ENCODE peak calls at places on chromosome 3, in four cellular contexts. One of them, this sample, is unnamed.

GRCh38 chr3:193902557-193903256 is 233.2 kb upstream of the HES1 start:
- DNase-seq in effector memory CD4-positive, alpha-beta T cell: no peak
- DNase-seq in BE2C: no peak
- DNase-seq in neuronal stem cell: peak
- DNase-seq in this sample: no peak

GRCh38 chr3:104359546-104359945 is 1007.2 kb upstream of the ALCAM start:
- DNase-seq in BE2C: no peak
- DNase-seq in neuronal stem cell: no peak
- DNase-seq in effector memory CD4-positive, alpha-beta T cell: no peak
- DNase-seq in this sample: no peak

GRCh38 chr3:59106085-59106629 is 56.3 kb upstream of the CFAP20DC start:
- DNase-seq in neuronal stem cell: no peak
- DNase-seq in effector memory CD4-positive, alpha-beta T cell: no peak
- DNase-seq in BE2C: no peak
- DNase-seq in this sample: no peak

GRCh38 chr3:16818194-16818593 is 66.6 kb upstream of the PLCL2 start:
- DNase-seq in BE2C: no peak
- DNase-seq in neuronal stem cell: no peak
- DNase-seq in effector memory CD4-positive, alpha-beta T cell: no peak
- DNase-seq in this sample: no peak

GRCh38 chr3:70880416-70880815 is 568.0 kb upstream of the MDFIC2 start:
- DNase-seq in BE2C: no peak
- DNase-seq in neuronal stem cell: no peak
- DNase-seq in effector memory CD4-positive, alpha-beta T cell: no peak
- DNase-seq in this sample: no peak

GRCh38 chr3:101195951-101196713 is 124.2 kb downstream of the IMPG2 start:
- DNase-seq in neuronal stem cell: peak
- DNase-seq in BE2C: peak
- DNase-seq in effector memory CD4-positive, alpha-beta T cell: no peak
- DNase-seq in this sample: no peak

GRCh38 chr3:42101481-42101880 is 10.3 kb downstream of the TRAK1 start:
- DNase-seq in neuronal stem cell: no peak
- DNase-seq in effector memory CD4-positive, alpha-beta T cell: no peak
- DNase-seq in BE2C: no peak
- DNase-seq in this sample: no peak

GRCh38 chr3:184748219-184749135 is 36.6 kb upstream of the MAGEF1 start:
- DNase-seq in effector memory CD4-positive, alpha-beta T cell: no peak
- DNase-seq in neuronal stem cell: no peak
- DNase-seq in BE2C: peak
- DNase-seq in this sample: no peak

GRCh38 chr3:24302382-24302781 is 192.3 kb downstream of the THRB start:
- DNase-seq in effector memory CD4-positive, alpha-beta T cell: no peak
- DNase-seq in BE2C: no peak
- DNase-seq in neuronal stem cell: no peak
- DNase-seq in this sample: no peak

GRCh38 chr3:110237091-110237615 is 834.5 kb upstream of the NECTIN3 start:
- DNase-seq in neuronal stem cell: no peak
- DNase-seq in effector memory CD4-positive, alpha-beta T cell: no peak
- DNase-seq in BE2C: no peak
- DNase-seq in this sample: no peak

GRCh38 chr3:96814581-96815567 is at the start of gene EPHA6:
- DNase-seq in BE2C: peak
- DNase-seq in effector memory CD4-positive, alpha-beta T cell: no peak
- DNase-seq in neuronal stem cell: no peak
- DNase-seq in this sample: no peak

GRCh38 chr3:198071602-198072285 is 111.7 kb downstream of the LMLN start:
- DNase-seq in effector memory CD4-positive, alpha-beta T cell: no peak
- DNase-seq in BE2C: no peak
- DNase-seq in neuronal stem cell: peak
- DNase-seq in this sample: no peak

GRCh38 chr3:45182915-45183881 is 37.0 kb upstream of the CDCP1 start:
- DNase-seq in BE2C: no peak
- DNase-seq in effector memory CD4-positive, alpha-beta T cell: no peak
- DNase-seq in neuronal stem cell: no peak
- DNase-seq in this sample: peak

GRCh38 chr3:128217702-128218475 is 64.6 kb downstream of the EEFSEC start:
- DNase-seq in BE2C: no peak
- DNase-seq in effector memory CD4-positive, alpha-beta T cell: no peak
- DNase-seq in neuronal stem cell: no peak
- DNase-seq in this sample: no peak

GRCh38 chr3:50525191-50525590 is 21.8 kb upstream of the CACNA2D2 start:
- DNase-seq in effector memory CD4-positive, alpha-beta T cell: no peak
- DNase-seq in neuronal stem cell: no peak
- DNase-seq in BE2C: no peak
- DNase-seq in this sample: no peak

GRCh38 chr3:102629943-102630342 is 195.1 kb downstream of the ZPLD1 start:
- DNase-seq in BE2C: no peak
- DNase-seq in effector memory CD4-positive, alpha-beta T cell: no peak
- DNase-seq in neuronal stem cell: no peak
- DNase-seq in this sample: no peak

GRCh38 chr3:10467904-10468610 is 37.3 kb downstream of the ATP2B2 start:
- DNase-seq in neuronal stem cell: no peak
- DNase-seq in BE2C: peak
- DNase-seq in effector memory CD4-positive, alpha-beta T cell: no peak
- DNase-seq in this sample: no peak

GRCh38 chr3:143002083-143002712 is 828 bp downstream of the U2SURP start:
- DNase-seq in neuronal stem cell: no peak
- DNase-seq in effector memory CD4-positive, alpha-beta T cell: no peak
- DNase-seq in BE2C: no peak
- DNase-seq in this sample: no peak

GRCh38 chr3:159760056-159760455 is 228.6 kb upstream of the IL12A start:
- DNase-seq in BE2C: no peak
- DNase-seq in neuronal stem cell: no peak
- DNase-seq in effector memory CD4-positive, alpha-beta T cell: no peak
- DNase-seq in this sample: no peak

GRCh38 chr3:99549918-99550603 is 88.3 kb upstream of the COL8A1 start:
- DNase-seq in neuronal stem cell: no peak
- DNase-seq in effector memory CD4-positive, alpha-beta T cell: no peak
- DNase-seq in BE2C: no peak
- DNase-seq in this sample: no peak

GRCh38 chr3:7508821-7509220 is 647.9 kb downstream of the GRM7 start:
- DNase-seq in BE2C: no peak
- DNase-seq in effector memory CD4-positive, alpha-beta T cell: no peak
- DNase-seq in neuronal stem cell: no peak
- DNase-seq in this sample: no peak

GRCh38 chr3:70861855-70862254 is 549.4 kb upstream of the MDFIC2 start:
- DNase-seq in BE2C: no peak
- DNase-seq in neuronal stem cell: no peak
- DNase-seq in effector memory CD4-positive, alpha-beta T cell: no peak
- DNase-seq in this sample: no peak

GRCh38 chr3:173066044-173066679 is 74.9 kb downstream of the SPATA16 start:
- DNase-seq in BE2C: no peak
- DNase-seq in neuronal stem cell: no peak
- DNase-seq in effector memory CD4-positive, alpha-beta T cell: no peak
- DNase-seq in this sample: no peak

GRCh38 chr3:123034120-123034519 is 6.6 kb upstream of the SEMA5B start:
- DNase-seq in effector memory CD4-positive, alpha-beta T cell: no peak
- DNase-seq in BE2C: no peak
- DNase-seq in neuronal stem cell: no peak
- DNase-seq in this sample: no peak

GRCh38 chr3:17850448-17850847 is 108.0 kb upstream of the TBC1D5 start:
- DNase-seq in effector memory CD4-positive, alpha-beta T cell: no peak
- DNase-seq in BE2C: no peak
- DNase-seq in neuronal stem cell: no peak
- DNase-seq in this sample: no peak

GRCh38 chr3:9179826-9180763 is 69.4 kb downstream of the SRGAP3 start:
- DNase-seq in effector memory CD4-positive, alpha-beta T cell: no peak
- DNase-seq in BE2C: no peak
- DNase-seq in neuronal stem cell: no peak
- DNase-seq in this sample: no peak

GRCh38 chr3:76965122-76965725 is 74.7 kb upstream of the ROBO2 start:
- DNase-seq in BE2C: no peak
- DNase-seq in effector memory CD4-positive, alpha-beta T cell: no peak
- DNase-seq in neuronal stem cell: no peak
- DNase-seq in this sample: no peak

GRCh38 chr3:141237701-141238521 is 6.3 kb downstream of the PXYLP1 start:
- DNase-seq in BE2C: peak
- DNase-seq in neuronal stem cell: no peak
- DNase-seq in effector memory CD4-positive, alpha-beta T cell: no peak
- DNase-seq in this sample: no peak
- H3K4me3 ChIP-seq in BE2C: no peak
- H3K4me3 ChIP-seq in neuronal stem cell: no peak
- H3K4me3 ChIP-seq in effector memory CD4-positive, alpha-beta T cell: no peak
- H3K4me3 ChIP-seq in this sample: no peak

GRCh38 chr3:186287723-186288122 is 74.3 kb downstream of the DGKG start:
- DNase-seq in BE2C: no peak
- DNase-seq in neuronal stem cell: no peak
- DNase-seq in effector memory CD4-positive, alpha-beta T cell: no peak
- DNase-seq in this sample: no peak
- H3K4me3 ChIP-seq in BE2C: no peak
- H3K4me3 ChIP-seq in neuronal stem cell: no peak
- H3K4me3 ChIP-seq in effector memory CD4-positive, alpha-beta T cell: no peak
- H3K4me3 ChIP-seq in this sample: no peak

GRCh38 chr3:107064445-107065060 is 312.7 kb upstream of the CCDC54 start:
- DNase-seq in effector memory CD4-positive, alpha-beta T cell: peak
- DNase-seq in neuronal stem cell: peak
- DNase-seq in BE2C: peak
- DNase-seq in this sample: peak
- H3K4me3 ChIP-seq in effector memory CD4-positive, alpha-beta T cell: no peak
- H3K4me3 ChIP-seq in neuronal stem cell: no peak
- H3K4me3 ChIP-seq in BE2C: peak
- H3K4me3 ChIP-seq in this sample: no peak

GRCh38 chr3:155110996-155111901 is 31.1 kb downstream of the MME start:
- DNase-seq in neuronal stem cell: no peak
- DNase-seq in effector memory CD4-positive, alpha-beta T cell: no peak
- DNase-seq in BE2C: no peak
- DNase-seq in this sample: no peak
- H3K4me3 ChIP-seq in neuronal stem cell: no peak
- H3K4me3 ChIP-seq in effector memory CD4-positive, alpha-beta T cell: no peak
- H3K4me3 ChIP-seq in BE2C: no peak
- H3K4me3 ChIP-seq in this sample: no peak

DNA sequence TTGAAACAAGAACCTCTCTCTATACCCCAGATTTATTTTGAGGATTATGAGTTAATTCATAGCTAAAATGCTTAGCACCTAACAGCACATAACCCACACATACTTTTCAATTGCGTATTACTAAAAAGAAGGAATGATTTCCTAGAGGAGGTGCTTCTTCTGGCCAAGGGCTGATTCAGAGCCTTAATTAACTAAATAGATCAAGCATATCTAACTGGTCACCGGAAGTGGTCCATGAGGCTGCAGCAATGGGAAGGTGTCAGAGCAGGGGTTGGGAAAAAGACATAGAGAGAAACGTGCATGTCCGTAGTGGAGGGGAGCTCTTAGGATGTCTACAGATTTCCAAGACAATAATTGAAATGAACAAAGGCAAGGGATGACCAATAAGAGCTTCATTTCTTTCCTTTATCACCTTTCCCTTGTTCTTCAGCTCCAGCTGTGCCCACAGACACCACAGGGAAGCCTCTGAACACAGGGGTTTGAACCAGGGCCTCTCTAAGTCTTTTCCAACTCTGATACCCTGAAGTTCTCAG is 467 bp downstream of the HGD start:
- DNase-seq in effector memory CD4-positive, alpha-beta T cell: no peak
- DNase-seq in BE2C: no peak
- DNase-seq in neuronal stem cell: no peak
- DNase-seq in this sample: no peak
- H3K4me3 ChIP-seq in effector memory CD4-positive, alpha-beta T cell: no peak
- H3K4me3 ChIP-seq in BE2C: no peak
- H3K4me3 ChIP-seq in neuronal stem cell: no peak
- H3K4me3 ChIP-seq in this sample: no peak

DNA sequence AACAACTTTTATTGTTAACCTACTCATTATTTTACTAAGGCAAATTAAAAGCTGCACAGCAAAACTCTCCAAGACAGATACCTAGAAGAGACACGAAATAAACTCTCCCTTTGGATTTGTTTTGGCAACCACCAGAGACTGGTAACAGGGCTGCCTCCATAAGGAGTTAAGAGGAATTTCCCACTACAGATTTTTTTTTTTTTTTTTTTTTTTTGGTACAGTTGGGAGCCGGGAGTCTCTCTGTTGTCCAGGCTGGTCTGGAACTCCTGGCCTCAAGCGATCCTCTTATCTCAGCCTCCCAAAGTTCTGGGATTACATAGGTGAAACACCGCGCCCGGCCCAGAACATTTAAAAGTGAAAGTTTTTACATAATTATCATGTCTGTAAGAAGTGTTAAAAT is 73.6 kb upstream of the VGLL4 start:
- DNase-seq in BE2C: no peak
- DNase-seq in neuronal stem cell: no peak
- DNase-seq in effector memory CD4-positive, alpha-beta T cell: no peak
- DNase-seq in this sample: no peak
- H3K4me3 ChIP-seq in BE2C: no peak
- H3K4me3 ChIP-seq in neuronal stem cell: no peak
- H3K4me3 ChIP-seq in effector memory CD4-positive, alpha-beta T cell: no peak
- H3K4me3 ChIP-seq in this sample: peak

DNA sequence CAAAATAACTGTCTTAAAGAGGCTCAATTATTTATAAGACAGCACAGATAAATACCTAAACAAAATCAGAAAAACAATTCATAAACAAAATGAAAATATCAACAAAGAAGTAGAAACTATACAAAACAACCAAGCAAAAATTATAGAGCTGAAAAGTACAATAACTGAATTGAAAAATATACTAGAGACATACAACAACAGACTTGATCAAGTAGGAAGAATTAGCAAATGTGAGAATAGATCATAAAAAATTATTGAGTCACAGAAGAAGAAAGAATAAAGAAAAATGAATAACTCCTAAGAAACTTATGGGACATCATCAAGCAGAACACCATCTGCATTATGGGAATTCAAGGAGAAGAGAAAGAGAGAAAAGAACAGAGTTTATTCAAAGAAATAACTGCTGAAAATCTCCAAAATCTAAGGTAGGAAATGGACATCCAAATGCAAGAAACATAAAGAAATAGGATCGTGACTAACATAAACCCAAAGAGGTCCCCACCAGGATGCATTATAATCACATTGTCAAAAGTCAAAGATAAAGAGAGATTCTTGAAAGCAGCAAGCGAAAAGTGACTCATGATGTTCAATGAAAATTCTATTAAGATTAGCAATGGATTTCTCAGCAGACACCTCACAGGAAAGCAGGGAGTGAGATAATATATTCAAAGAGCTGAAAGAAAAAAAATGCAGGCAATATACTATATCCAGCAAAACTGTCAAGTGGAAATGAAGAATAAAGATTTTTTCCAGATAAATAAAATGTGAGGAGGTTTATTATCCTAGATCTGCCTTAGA is 85.9 kb downstream of the DCLK3 start:
- DNase-seq in BE2C: no peak
- DNase-seq in neuronal stem cell: no peak
- DNase-seq in effector memory CD4-positive, alpha-beta T cell: no peak
- DNase-seq in this sample: no peak
- H3K4me3 ChIP-seq in BE2C: no peak
- H3K4me3 ChIP-seq in neuronal stem cell: no peak
- H3K4me3 ChIP-seq in effector memory CD4-positive, alpha-beta T cell: no peak
- H3K4me3 ChIP-seq in this sample: no peak

This sample was measured in breast epithelium.